ENCODE peak calls at places on chromosomes 3 and 15, in eight cellular contexts. V is ovary; C is mammary epithelial cell; M is AG20443; H is spleen; K is fibroblast of the aortic adventitia; W is activated CD4-positive, alpha-beta T cell treated with anti-CD3 and anti-CD28 coated beads, Interleukin-2, amount 10 ng/mL, durations not matched to agents 7 days and 5 days; G is NCI-H2081. J is an unnamed sample.

GRCh38 chr3:183711516-183711915 is 13.9 kb downstream of the YEATS2 start:
- DNase-seq in M (no peak), W (no peak), G (no peak), K (no peak), H (no peak), C (no peak), V (no peak), J (no peak)

GRCh38 chr3:28951773-28952556 is 328.9 kb upstream of the RBMS3 start:
- DNase-seq in C (no peak), V (no peak), W (no peak), M (no peak), G (no peak), H (no peak), K (peak), J (no peak)

GRCh38 chr3:144358191-144358590 is 386.6 kb downstream of the DIPK2A start:
- DNase-seq in C (no peak), W (no peak), M (no peak), K (no peak), G (no peak), H (no peak), V (no peak), J (no peak)

GRCh38 chr3:152211655-152212054 is 57.1 kb upstream of the MBNL1 start:
- DNase-seq in M (no peak), V (no peak), G (no peak), W (no peak), K (no peak), H (no peak), C (no peak), J (no peak)

GRCh38 chr15:42707873-42708544 is 28.9 kb downstream of the CDAN1 start:
- DNase-seq in W (no peak), M (no peak), C (no peak), G (no peak), K (no peak), V (no peak), H (no peak), J (no peak)

GRCh38 chr3:74613060-74613459 is 1.4 kb downstream of the CNTN3 start:
- DNase-seq in G (no peak), M (peak), K (no peak), W (no peak), C (peak), H (no peak), V (no peak), J (no peak)

GRCh38 chr3:56917740-56918568 is 116.2 kb upstream of the ARHGEF3 start:
- DNase-seq in W (peak), C (no peak), K (no peak), H (no peak), G (no peak), V (no peak), M (no peak), J (no peak)

GRCh38 chr3:4416961-4417360 is 50.1 kb downstream of the SUMF1 start:
- DNase-seq in H (no peak), C (peak), K (peak), G (peak), V (no peak), W (no peak), M (peak), J (no peak)

GRCh38 chr3:100057716-100058575 is 56.4 kb downstream of the FILIP1L start:
- DNase-seq in K (peak), V (no peak), C (peak), W (no peak), H (no peak), M (no peak), G (no peak), J (no peak)

GRCh38 chr15:29805043-29805707 is 17.1 kb downstream of the TJP1 start:
- DNase-seq in C (peak), H (no peak), W (no peak), V (no peak), K (peak), M (peak), G (no peak), J (no peak)

GRCh38 chr15:78392430-78392829 is 45.6 kb upstream of the IREB2 start:
- DNase-seq in H (no peak), C (no peak), G (peak), V (no peak), M (no peak), W (no peak), K (no peak), J (no peak)

GRCh38 chr3:11238880-11239279 is 33.3 kb upstream of the ATG7 start:
- DNase-seq in C (peak), V (no peak), W (no peak), G (no peak), K (peak), H (no peak), M (peak), J (no peak)

GRCh38 chr3:43770426-43771103 is 79.8 kb downstream of the ABHD5 start:
- DNase-seq in V (no peak), K (peak), M (peak), C (no peak), H (no peak), G (no peak), W (peak), J (peak)

GRCh38 chr15:53880353-53880752 is 97.9 kb upstream of the UNC13C start:
- DNase-seq in G (no peak), W (no peak), V (no peak), H (no peak), K (no peak), C (no peak), M (no peak), J (no peak)

GRCh38 chr15:76979331-76979925 is 15.5 kb upstream of the PSTPIP1 start:
- DNase-seq in V (no peak), C (no peak), M (no peak), H (no peak), G (no peak), K (no peak), W (no peak), J (no peak)

GRCh38 chr3:158522737-158523136 is 48.3 kb upstream of the MLF1 start:
- DNase-seq in C (peak), W (no peak), M (peak), H (no peak), K (peak), V (no peak), G (no peak), J (no peak)

GRCh38 chr15:29554531-29554930 is 267.7 kb downstream of the TJP1 start:
- DNase-seq in V (no peak), H (no peak), K (no peak), C (no peak), G (no peak), M (no peak), W (no peak), J (no peak)

GRCh38 chr3:126851934-126852333 is 131.0 kb upstream of the PLXNA1 start:
- DNase-seq in K (no peak), V (no peak), H (no peak), M (no peak), G (no peak), W (no peak), C (no peak), J (no peak)

GRCh38 chr15:40454904-40455391 is 14.2 kb downstream of the BAHD1 start:
- DNase-seq in G (no peak), H (no peak), C (peak), V (no peak), K (peak), M (no peak), W (no peak), J (no peak)

GRCh38 chr3:41125258-41125657 is 74.0 kb upstream of the CTNNB1 start:
- DNase-seq in M (no peak), V (no peak), W (no peak), G (no peak), C (peak), K (no peak), H (no peak), J (no peak)

GRCh38 chr15:60326824-60327654 is 70.7 kb downstream of the ANXA2 start:
- DNase-seq in W (peak), M (peak), G (peak), C (peak), K (peak), V (no peak), H (no peak), J (peak)

GRCh38 chr15:51336011-51336410 is 2.4 kb downstream of the CYP19A1 start:
- DNase-seq in G (no peak), M (no peak), W (no peak), K (peak), H (no peak), V (no peak), C (no peak), J (no peak)

GRCh38 chr3:156604642-156605144 is 49.8 kb upstream of the SSR3 start:
- DNase-seq in V (no peak), C (no peak), G (no peak), H (no peak), K (no peak), W (no peak), M (no peak), J (no peak)

GRCh38 chr15:80533934-80534333 is 129.8 kb downstream of the ARNT2 start:
- DNase-seq in G (no peak), K (no peak), C (no peak), M (no peak), V (no peak), W (no peak), H (no peak), J (no peak)

GRCh38 chr3:46409735-46410489 is 2.9 kb downstream of the CCRL2 start:
- DNase-seq in K (no peak), H (no peak), W (no peak), M (no peak), C (no peak), G (no peak), V (no peak), J (no peak)

GRCh38 chr3:70871909-70872656 is 559.6 kb upstream of the MDFIC2 start:
- DNase-seq in V (no peak), C (peak), K (peak), M (peak), H (no peak), W (no peak), G (no peak), J (no peak)

GRCh38 chr3:131903988-131904415 is 130.8 kb downstream of the CPNE4 start:
- DNase-seq in H (no peak), K (peak), G (no peak), C (peak), M (peak), W (no peak), V (no peak), J (no peak)

J was measured in GDM1.